ENCODE peak calls at places on chromosome 1, in ten cellular contexts. One of them, this sample, is unnamed.

GRCh38 chr1:25809283-25809926 is 9.4 kb downstream of the SELENON start:
- DNase-seq in B cell: no peak
- DNase-seq in EH: no peak
- DNase-seq in GM03348: no peak
- DNase-seq in HT-29: no peak
- DNase-seq in fibroblast of the conjunctiva: no peak
- DNase-seq in left kidney: no peak
- DNase-seq in HFF-Myc: no peak
- DNase-seq in HCEC 1CT: no peak
- DNase-seq in kidney glomerular epithelial cell: no peak
- DNase-seq in this sample: no peak

GRCh38 chr1:157213836-157214235 is 75.6 kb upstream of the ETV3 start:
- DNase-seq in B cell: no peak
- DNase-seq in EH: no peak
- DNase-seq in GM03348: no peak
- DNase-seq in HT-29: no peak
- DNase-seq in fibroblast of the conjunctiva: no peak
- DNase-seq in left kidney: no peak
- DNase-seq in HFF-Myc: no peak
- DNase-seq in HCEC 1CT: no peak
- DNase-seq in kidney glomerular epithelial cell: no peak
- DNase-seq in this sample: no peak

GRCh38 chr1:169563650-169564049 is 22.6 kb downstream of the F5 start:
- DNase-seq in B cell: no peak
- DNase-seq in EH: no peak
- DNase-seq in GM03348: no peak
- DNase-seq in HT-29: no peak
- DNase-seq in fibroblast of the conjunctiva: no peak
- DNase-seq in left kidney: no peak
- DNase-seq in HFF-Myc: no peak
- DNase-seq in HCEC 1CT: no peak
- DNase-seq in kidney glomerular epithelial cell: no peak
- DNase-seq in this sample: no peak

GRCh38 chr1:175193339-175193950 is 869 bp upstream of the KIAA0040 start:
- DNase-seq in B cell: peak
- DNase-seq in EH: peak
- DNase-seq in GM03348: peak
- DNase-seq in HT-29: no peak
- DNase-seq in fibroblast of the conjunctiva: no peak
- DNase-seq in left kidney: no peak
- DNase-seq in HFF-Myc: no peak
- DNase-seq in HCEC 1CT: no peak
- DNase-seq in kidney glomerular epithelial cell: no peak
- DNase-seq in this sample: no peak

GRCh38 chr1:107198581-107198980 is 57.7 kb downstream of the NTNG1 start:
- DNase-seq in B cell: no peak
- DNase-seq in EH: no peak
- DNase-seq in GM03348: no peak
- DNase-seq in HT-29: no peak
- DNase-seq in fibroblast of the conjunctiva: no peak
- DNase-seq in left kidney: no peak
- DNase-seq in HFF-Myc: no peak
- DNase-seq in HCEC 1CT: no peak
- DNase-seq in kidney glomerular epithelial cell: no peak
- DNase-seq in this sample: no peak

GRCh38 chr1:167987174-167987573 is 50.3 kb upstream of the MPC2 start:
- DNase-seq in B cell: no peak
- DNase-seq in EH: no peak
- DNase-seq in GM03348: no peak
- DNase-seq in HT-29: no peak
- DNase-seq in fibroblast of the conjunctiva: no peak
- DNase-seq in left kidney: no peak
- DNase-seq in HFF-Myc: no peak
- DNase-seq in HCEC 1CT: peak
- DNase-seq in kidney glomerular epithelial cell: no peak
- DNase-seq in this sample: no peak

GRCh38 chr1:63813829-63814277 is 40.0 kb downstream of the ROR1 start:
- DNase-seq in B cell: no peak
- DNase-seq in EH: no peak
- DNase-seq in GM03348: peak
- DNase-seq in HT-29: no peak
- DNase-seq in fibroblast of the conjunctiva: peak
- DNase-seq in left kidney: no peak
- DNase-seq in HFF-Myc: peak
- DNase-seq in HCEC 1CT: peak
- DNase-seq in kidney glomerular epithelial cell: peak
- DNase-seq in this sample: no peak

GRCh38 chr1:117673405-117673804 is 67.6 kb downstream of the TENT5C start:
- DNase-seq in B cell: no peak
- DNase-seq in EH: peak
- DNase-seq in GM03348: peak
- DNase-seq in HT-29: no peak
- DNase-seq in fibroblast of the conjunctiva: no peak
- DNase-seq in left kidney: no peak
- DNase-seq in HFF-Myc: peak
- DNase-seq in HCEC 1CT: peak
- DNase-seq in kidney glomerular epithelial cell: peak
- DNase-seq in this sample: no peak

GRCh38 chr1:10870493-10871096 is 74.1 kb upstream of the CASZ1 start:
- DNase-seq in B cell: no peak
- DNase-seq in EH: no peak
- DNase-seq in GM03348: no peak
- DNase-seq in HT-29: no peak
- DNase-seq in fibroblast of the conjunctiva: no peak
- DNase-seq in left kidney: no peak
- DNase-seq in HFF-Myc: no peak
- DNase-seq in HCEC 1CT: no peak
- DNase-seq in kidney glomerular epithelial cell: no peak
- DNase-seq in this sample: no peak